ENCODE peak calls at places on chromosome 16, in six cellular contexts. E is gastrocnemius medialis; X is psoas muscle; A is HCT116; V is CD8-positive, alpha-beta T cell; N is astrocyte of the spinal cord. Q is an unnamed sample.

GRCh38 chr16:4700380-4700996 is 7.1 kb downstream of the NUDT16L1 start:
- DNase-seq in N (no peak), A (no peak), X (peak), E (no peak), V (no peak), Q (no peak)

GRCh38 chr16:27436065-27436464 is 34.1 kb downstream of the IL21R start:
- DNase-seq in V (no peak), A (no peak), X (no peak), E (no peak), N (no peak), Q (no peak)

GRCh38 chr16:27432600-27432957 is 30.6 kb downstream of the IL21R start:
- DNase-seq in N (peak), X (no peak), E (no peak), A (no peak), V (no peak), Q (no peak)

GRCh38 chr16:31010539-31010938 is at the start of gene STX1B:
- DNase-seq in N (peak), A (no peak), X (no peak), E (no peak), V (peak), Q (no peak)

GRCh38 chr16:57042157-57043111 is 49.9 kb upstream of the CPNE2 start:
- DNase-seq in N (peak), E (no peak), A (no peak), X (no peak), V (peak), Q (no peak)

GRCh38 chr16:27676807-27677206 is 126.9 kb downstream of the KATNIP start:
- DNase-seq in E (no peak), A (no peak), X (no peak), N (peak), V (no peak), Q (no peak)

GRCh38 chr16:75929056-75929455 is 202.8 kb upstream of the CPHXL start:
- DNase-seq in N (no peak), V (no peak), E (no peak), X (no peak), A (no peak), Q (no peak)

GRCh38 chr16:88914750-88915368 is 48.4 kb upstream of the PABPN1L start:
- DNase-seq in V (no peak), E (no peak), N (no peak), X (peak), A (no peak), Q (no peak)

GRCh38 chr16:88924834-88925539 is 52.0 kb downstream of the CBFA2T3 start:
- DNase-seq in E (no peak), X (peak), N (peak), V (no peak), A (peak), Q (no peak)

GRCh38 chr16:54930034-54930938 is at the start of gene IRX5:
- DNase-seq in A (peak), E (peak), X (peak), N (peak), V (no peak), Q (peak)

GRCh38 chr16:75566889-75567255 is 693 bp downstream of the GABARAPL2 start:
- DNase-seq in X (peak), E (no peak), V (no peak), N (no peak), A (no peak), Q (no peak)

GRCh38 chr16:83305092-83305491 is 502.7 kb upstream of the HSBP1 start:
- DNase-seq in N (peak), E (no peak), V (no peak), A (no peak), X (no peak), Q (no peak)

GRCh38 chr16:58733671-58734458 is at the start of gene GOT2:
- DNase-seq in E (peak), A (peak), V (peak), N (peak), X (peak), Q (peak)

GRCh38 chr16:31253642-31254045 is 6.1 kb upstream of the ITGAM start:
- DNase-seq in N (no peak), V (no peak), X (peak), A (no peak), E (peak), Q (no peak)

GRCh38 chr16:75948441-75948840 is 222.2 kb upstream of the CPHXL start:
- DNase-seq in N (no peak), X (no peak), A (no peak), V (no peak), E (no peak), Q (no peak)

GRCh38 chr16:28902909-28903308 is 22.1 kb downstream of the RABEP2 start:
- DNase-seq in V (no peak), N (no peak), X (no peak), A (no peak), E (no peak), Q (no peak)

GRCh38 chr16:46932802-46933201 is 40.7 kb downstream of the DNAJA2 start:
- DNase-seq in X (no peak), E (no peak), A (no peak), N (no peak), V (no peak), Q (no peak)

GRCh38 chr16:23826528-23827244 is 9.1 kb upstream of the PRKCB start:
- DNase-seq in X (no peak), E (no peak), V (no peak), N (no peak), A (no peak), Q (no peak)

GRCh38 chr16:74984194-74984669 is 691 bp downstream of the WDR59 start:
- DNase-seq in V (no peak), E (no peak), N (peak), X (no peak), A (no peak), Q (no peak)

GRCh38 chr16:29312835-29313558 is 93.5 kb downstream of the NPIPB11 start:
- DNase-seq in N (peak), V (no peak), E (no peak), A (no peak), X (no peak), Q (peak)

GRCh38 chr16:59527206-59527997 is 793.3 kb upstream of the GOT2 start:
- DNase-seq in V (no peak), X (no peak), E (no peak), A (no peak), N (peak), Q (no peak)

GRCh38 chr16:2163211-2163881 is 7.8 kb downstream of the TRAF7 start:
- DNase-seq in A (no peak), N (no peak), X (no peak), E (no peak), V (no peak), Q (no peak)

GRCh38 chr16:64621616-64622015 is 500.2 kb downstream of the CDH11 start:
- DNase-seq in E (no peak), N (no peak), V (no peak), X (no peak), A (no peak), Q (no peak)

GRCh38 chr16:28212532-28212873 is 738 bp upstream of the XPO6 start:
- DNase-seq in X (no peak), A (peak), E (no peak), N (peak), V (no peak), Q (no peak)

GRCh38 chr16:66508261-66508913 is 41.5 kb downstream of the TK2 start:
- DNase-seq in E (no peak), A (no peak), N (no peak), X (no peak), V (no peak), Q (peak)

GRCh38 chr16:49643429-49644142 is 212.3 kb downstream of the ZNF423 start:
- DNase-seq in A (no peak), E (no peak), N (peak), X (peak), V (no peak), Q (no peak)

GRCh38 chr16:1964046-1964505 is 550 bp downstream of the RPS2 start:
- DNase-seq in E (no peak), V (no peak), A (no peak), N (no peak), X (no peak), Q (no peak)

GRCh38 chr16:60127196-60127595 is 1393.1 kb upstream of the GOT2 start:
- DNase-seq in X (no peak), V (no peak), E (no peak), N (no peak), A (no peak), Q (no peak)

GRCh38 chr16:1823821-1824220 is 2.8 kb downstream of the HAGH start:
- DNase-seq in V (no peak), N (peak), E (no peak), A (no peak), X (no peak), Q (no peak)

GRCh38 chr16:89194340-89195311 is 5.7 kb downstream of the SLC22A31 start:
- DNase-seq in X (peak), A (no peak), N (no peak), V (no peak), E (no peak), Q (no peak)

DNA sequence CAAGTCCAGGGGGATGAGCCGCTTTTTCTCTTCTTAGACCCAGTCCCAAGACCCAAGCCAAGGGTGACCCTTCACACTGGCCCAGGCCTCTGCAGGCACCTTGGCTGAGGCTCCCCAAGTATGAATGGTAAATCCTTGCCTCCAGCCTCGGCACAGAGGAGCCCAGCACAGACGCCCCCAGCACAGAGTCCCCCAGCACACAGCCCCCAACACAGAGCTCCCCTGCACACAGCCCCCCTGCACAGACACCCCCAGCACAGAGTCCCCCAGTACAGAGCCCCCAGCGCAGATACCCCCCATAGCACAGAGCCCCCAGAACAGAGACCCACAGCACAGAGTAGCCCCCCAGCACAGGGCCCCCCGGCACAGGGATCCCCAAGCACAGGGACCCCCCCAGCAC is 1.0 kb upstream of the MCRIP2 start:
- DNase-seq in E (no peak), A (no peak), V (no peak), X (no peak), N (no peak), Q (no peak)
- H3K4me3 ChIP-seq in E (no peak), A (no peak), V (no peak), X (no peak), N (no peak), Q (no peak)

GRCh38 chr16:81784042-81784785 is 5.1 kb downstream of the PLCG2 start:
- DNase-seq in N (no peak), V (no peak), E (no peak), A (no peak), X (no peak), Q (no peak)
- H3K4me3 ChIP-seq in N (no peak), V (no peak), E (no peak), A (no peak), X (no peak), Q (no peak)

GRCh38 chr16:15856901-15857778 is at the start of gene MYH11:
- DNase-seq in N (no peak), A (no peak), X (no peak), V (no peak), E (no peak), Q (peak)

GRCh38 chr16:15854061-15854460 is 2.8 kb downstream of the MYH11 start:
- DNase-seq in X (no peak), V (no peak), N (no peak), A (no peak), E (no peak), Q (no peak)

GRCh38 chr16:15856217-15856616 is 611 bp downstream of the MYH11 start:
- DNase-seq in A (no peak), N (no peak), X (no peak), V (no peak), E (no peak), Q (no peak)

GRCh38 chr16:15855704-15856003 is 1.2 kb downstream of the MYH11 start:
- DNase-seq in N (no peak), A (no peak), E (no peak), V (no peak), X (no peak), Q (no peak)

GRCh38 chr16:15854906-15855703 is 1.7 kb downstream of the MYH11 start:
- DNase-seq in V (no peak), E (no peak), A (no peak), N (no peak), X (no peak), Q (peak)
- H3K4me3 ChIP-seq in V (no peak), E (no peak), A (no peak), N (no peak), X (peak), Q (peak)

DNA sequence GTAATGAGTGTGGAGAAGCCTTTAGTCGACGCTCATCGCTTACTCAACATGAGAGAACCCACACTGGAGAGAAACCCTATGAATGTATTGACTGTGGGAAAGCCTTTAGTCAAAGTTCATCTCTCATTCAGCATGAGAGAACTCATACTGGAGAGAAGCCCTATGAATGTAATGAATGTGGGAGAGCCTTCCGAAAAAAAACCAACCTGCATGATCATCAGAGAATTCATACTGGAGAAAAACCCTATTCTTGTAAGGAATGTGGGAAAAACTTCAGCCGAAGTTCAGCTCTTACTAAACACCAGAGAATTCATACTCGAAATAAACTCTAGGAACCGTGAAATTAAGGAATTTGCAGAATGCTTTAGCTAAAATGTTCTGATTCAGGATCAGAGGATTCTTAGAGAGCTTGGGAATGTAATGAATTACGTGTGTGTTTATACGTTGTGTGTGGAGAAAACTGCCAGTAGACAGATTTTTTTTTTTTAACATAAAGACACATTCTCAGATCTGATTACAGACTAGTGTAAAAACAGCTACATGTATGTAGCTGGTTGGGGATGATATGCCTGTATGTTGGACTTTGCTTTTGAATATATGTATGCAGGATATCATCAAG is 25.4 kb downstream of the ZFP90 start:
- DNase-seq in V (no peak), E (no peak), A (no peak), X (no peak), N (peak), Q (no peak)
- H3K4me3 ChIP-seq in V (no peak), E (no peak), A (no peak), X (no peak), N (no peak), Q (no peak)

GRCh38 chr16:85029981-85030381 is 2.4 kb downstream of the KIAA0513 start:
- DNase-seq in X (no peak), A (no peak), E (no peak), N (no peak), V (no peak), Q (no peak)

GRCh38 chr16:85028638-85029412 is 1.2 kb downstream of the KIAA0513 start:
- DNase-seq in E (peak), N (peak), A (no peak), V (peak), X (peak), Q (peak)

GRCh38 chr16:85027349-85027967 is at the start of gene KIAA0513:
- DNase-seq in A (peak), N (peak), E (peak), X (peak), V (peak), Q (peak)

GRCh38 chr16:85027968-85028637 is 508 bp downstream of the KIAA0513 start:
- DNase-seq in A (no peak), E (no peak), V (no peak), N (no peak), X (no peak), Q (no peak)

GRCh38 chr16:85029413-85029794 is 1.8 kb downstream of the KIAA0513 start:
- DNase-seq in N (peak), X (no peak), A (no peak), V (peak), E (no peak), Q (no peak)
- H3K4me3 ChIP-seq in N (no peak), X (no peak), A (no peak), V (no peak), E (no peak), Q (peak)

GRCh38 chr16:22627043-22627442 is 116.4 kb downstream of the NPIPB5 start:
- DNase-seq in E (no peak), A (no peak), X (no peak), N (no peak), V (no peak), Q (no peak)
- H3K4me3 ChIP-seq in E (no peak), A (no peak), X (no peak), N (no peak), V (no peak), Q (no peak)

DNA sequence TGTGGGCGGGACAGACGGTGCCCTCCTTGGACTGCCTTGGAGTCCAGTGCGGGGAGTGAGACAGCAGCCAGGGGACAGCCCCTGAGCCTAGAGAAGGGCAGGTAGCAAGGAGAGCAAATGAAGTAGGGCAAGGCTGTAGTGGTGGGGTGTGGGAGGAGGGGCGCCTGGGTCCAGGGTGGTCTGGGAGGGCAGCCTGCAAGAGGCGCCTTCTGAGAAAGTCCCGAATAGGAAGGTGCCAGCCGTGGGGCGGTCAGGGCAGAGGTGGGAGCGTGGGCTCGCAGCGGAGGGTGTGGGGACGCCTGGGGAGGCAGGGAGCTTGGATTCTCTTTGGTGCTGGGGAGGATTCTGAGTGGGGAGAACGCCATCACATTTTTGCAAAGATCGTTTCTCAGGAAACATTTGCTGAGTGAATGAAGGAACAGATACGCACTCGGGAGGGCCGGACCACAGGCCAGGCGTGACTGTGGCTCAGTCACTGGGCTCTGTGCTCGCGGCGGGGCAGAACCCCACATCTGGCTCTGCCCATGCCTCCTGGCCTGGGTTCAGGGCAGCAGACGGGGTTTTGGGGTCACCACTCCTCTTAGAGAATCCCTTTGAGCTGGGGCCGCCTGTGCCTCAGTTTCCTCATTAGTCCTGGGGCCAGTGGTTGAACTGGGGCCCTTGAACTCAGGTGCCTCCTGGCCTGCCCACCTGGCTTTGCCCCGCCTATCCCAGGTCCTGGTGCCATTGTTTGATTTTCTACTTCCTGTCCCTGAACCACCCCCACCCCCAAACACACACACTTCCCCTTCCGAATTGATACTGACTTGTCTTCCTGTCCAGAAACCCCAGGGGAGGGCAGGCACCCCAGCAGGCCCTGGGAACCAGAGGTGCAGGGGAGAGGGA is 4.2 kb downstream of the SNN start:
- DNase-seq in N (no peak), E (no peak), X (no peak), A (no peak), V (peak), Q (no peak)
- H3K4me3 ChIP-seq in N (no peak), E (peak), X (peak), A (no peak), V (peak), Q (no peak)

GRCh38 chr16:85571813-85572619 is 41.1 kb upstream of the GSE1 start:
- DNase-seq in E (no peak), V (no peak), N (no peak), A (no peak), X (no peak), Q (no peak)
- H3K4me3 ChIP-seq in E (no peak), V (no peak), N (no peak), A (no peak), X (no peak), Q (no peak)

DNA sequence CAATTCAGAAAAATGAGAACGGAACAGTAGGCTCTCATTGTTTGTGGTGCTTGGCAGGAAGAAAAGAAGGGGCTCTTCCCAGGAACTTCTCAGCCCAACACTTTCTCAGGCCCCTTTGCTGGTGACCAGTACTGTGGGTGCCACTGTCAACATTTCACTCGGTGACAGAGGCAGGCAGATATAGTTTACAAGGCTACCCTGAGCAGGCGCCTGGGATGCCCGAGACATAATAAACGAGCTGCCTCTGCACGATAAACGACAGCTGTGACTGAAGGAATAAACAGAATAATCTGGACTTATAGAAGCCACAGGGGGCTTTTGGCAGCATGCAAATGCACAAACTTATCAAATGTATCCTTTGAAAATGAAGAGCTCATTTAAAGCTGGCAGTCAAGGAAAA is 387.2 kb downstream of the HS3ST4 start:
- DNase-seq in V (no peak), A (no peak), X (no peak), N (no peak), E (no peak), Q (no peak)
- H3K4me3 ChIP-seq in V (no peak), A (no peak), X (no peak), N (no peak), E (no peak), Q (no peak)

GRCh38 chr16:70653809-70654771 is 7.7 kb downstream of the IL34 start:
- DNase-seq in A (peak), E (peak), V (peak), X (peak), N (peak), Q (peak)
- H3K4me3 ChIP-seq in A (no peak), E (peak), V (no peak), X (peak), N (peak), Q (no peak)

Q was measured in tibial artery.